ENCODE peak calls at places on chromosomes 11 and 22, in eight cellular contexts. S is GM23338; O is activated gamma-delta T cell treated with Interleukin-2 at 50 U/mL for 16 hours; V is GM23248; Y is stimulated activated CD4-positive, alpha-beta T cell treated with anti-CD3 and anti-CD28 coated beads, Interleukin-1b, Interleukin-23, amount 100 ng/mL, for 24 hours; E is LoVo; U is activated CD8-positive, alpha-beta T cell treated with anti-CD3 and anti-CD28 coated beads for 36 hours; J is PC-3. M is an unnamed sample.

GRCh38 chr22:43154887-43155536 is 3.7 kb downstream of the TSPO start:
- DNase-seq in S (no peak), U (no peak), J (no peak), E (no peak), Y (no peak), V (peak), O (no peak), M (no peak)

GRCh38 chr22:42646569-42647525 is 2.3 kb downstream of the CYB5R3 start:
- DNase-seq in E (no peak), V (peak), Y (no peak), U (no peak), J (no peak), O (no peak), S (no peak), M (peak)

GRCh38 chr22:24305260-24305692 is 34.6 kb downstream of the SPECC1L start:
- DNase-seq in U (peak), J (peak), Y (no peak), O (no peak), E (no peak), S (no peak), V (peak), M (no peak)

GRCh38 chr11:79263001-79263400 is 177.8 kb downstream of the TENM4 start:
- DNase-seq in E (no peak), U (no peak), Y (no peak), O (no peak), J (no peak), S (no peak), V (no peak), M (peak)

GRCh38 chr11:83174008-83174407 is 17.1 kb downstream of the PCF11 start:
- DNase-seq in E (no peak), J (no peak), O (no peak), V (no peak), S (no peak), Y (no peak), U (no peak), M (no peak)

GRCh38 chr22:23395476-23396361 is 184.4 kb downstream of the IGLL1 start:
- DNase-seq in O (no peak), V (no peak), J (no peak), Y (no peak), S (no peak), E (no peak), U (no peak), M (no peak)

GRCh38 chr11:64863381-64864060 is 14.9 kb downstream of the EHD1 start:
- DNase-seq in J (no peak), Y (no peak), V (peak), U (peak), O (no peak), S (no peak), E (no peak), M (peak)

GRCh38 chr22:38204784-38205183 is 3.0 kb downstream of the MAFF start:
- DNase-seq in U (peak), Y (no peak), J (no peak), S (no peak), V (peak), O (no peak), E (no peak), M (no peak)

GRCh38 chr11:83480811-83481210 is 194.6 kb upstream of the CCDC90B start:
- DNase-seq in V (no peak), J (no peak), O (no peak), E (no peak), U (no peak), Y (no peak), S (peak), M (no peak)

GRCh38 chr11:45661417-45662055 is 3.9 kb downstream of the CHST1 start:
- DNase-seq in J (no peak), U (no peak), S (no peak), V (no peak), Y (no peak), E (no peak), O (no peak), M (peak)

GRCh38 chr22:23212061-23213030 is 32.0 kb downstream of the BCR start:
- DNase-seq in Y (no peak), S (no peak), O (no peak), V (no peak), J (no peak), U (no peak), E (no peak), M (no peak)

GRCh38 chr11:9765320-9766101 is 101.6 kb downstream of the SWAP70 start:
- DNase-seq in O (no peak), V (peak), E (no peak), J (no peak), S (peak), Y (no peak), U (no peak), M (peak)

GRCh38 chr11:35218956-35219355 is 80.0 kb downstream of the CD44 start:
- DNase-seq in J (no peak), S (no peak), O (no peak), E (no peak), U (no peak), Y (no peak), V (peak), M (no peak)

GRCh38 chr11:135075740-135076139 is 663.7 kb upstream of the B3GAT1 start:
- DNase-seq in E (no peak), U (peak), J (peak), S (peak), Y (peak), O (peak), V (peak), M (peak)

GRCh38 chr11:74679513-74679865 is 51.7 kb downstream of the CHRDL2 start:
- DNase-seq in V (no peak), Y (no peak), S (no peak), J (no peak), E (no peak), O (no peak), U (no peak), M (no peak)